ENCODE peak calls at places on chromosomes 12 and 14, in nine cellular contexts. One of them, this sample, is unnamed.
A peak's percentile ranks its signal among the peaks of the same experiment; 100 is the strongest.

GRCh38 chr12:71349950-71350349 is 89.6 kb upstream of the LGR5 start:
- DNase-seq in lower lobe of right lung: no peak
- DNase-seq in BJ: no peak
- DNase-seq in AG09309: no peak
- DNase-seq in activated B cell treated with CpG ODN at 0.5 μM for 24 hours: no peak
- DNase-seq in SK-N-SH: no peak
- DNase-seq in psoas muscle: no peak
- DNase-seq in Calu3: no peak
- DNase-seq in AG10803: no peak
- DNase-seq in this sample: no peak

GRCh38 chr14:61934385-61934784 is 172.2 kb downstream of the SNAPC1 start:
- DNase-seq in lower lobe of right lung: no peak
- DNase-seq in BJ: peak; percentile 98
- DNase-seq in AG09309: peak; percentile 97
- DNase-seq in activated B cell treated with CpG ODN at 0.5 μM for 24 hours: no peak
- DNase-seq in SK-N-SH: no peak
- DNase-seq in psoas muscle: no peak
- DNase-seq in Calu3: no peak
- DNase-seq in AG10803: peak; percentile 96
- DNase-seq in this sample: peak; percentile 27

GRCh38 chr14:62143235-62143634 is 381.0 kb downstream of the SNAPC1 start:
- DNase-seq in lower lobe of right lung: no peak
- DNase-seq in BJ: no peak
- DNase-seq in AG09309: no peak
- DNase-seq in activated B cell treated with CpG ODN at 0.5 μM for 24 hours: no peak
- DNase-seq in SK-N-SH: no peak
- DNase-seq in psoas muscle: no peak
- DNase-seq in Calu3: no peak
- DNase-seq in AG10803: peak; percentile 46
- DNase-seq in this sample: no peak

GRCh38 chr12:26953447-26953846 is 15.2 kb downstream of the FGFR1OP2 start:
- DNase-seq in lower lobe of right lung: peak; percentile 64
- DNase-seq in BJ: no peak
- DNase-seq in AG09309: no peak
- DNase-seq in activated B cell treated with CpG ODN at 0.5 μM for 24 hours: no peak
- DNase-seq in SK-N-SH: no peak
- DNase-seq in psoas muscle: no peak
- DNase-seq in Calu3: no peak
- DNase-seq in AG10803: peak; percentile 40
- DNase-seq in this sample: no peak

GRCh38 chr12:6644257-6644596 is 3.0 kb downstream of the ACRBP start:
- DNase-seq in lower lobe of right lung: no peak
- DNase-seq in BJ: no peak
- DNase-seq in AG09309: no peak
- DNase-seq in activated B cell treated with CpG ODN at 0.5 μM for 24 hours: no peak
- DNase-seq in SK-N-SH: peak; percentile 11
- DNase-seq in psoas muscle: no peak
- DNase-seq in Calu3: no peak
- DNase-seq in AG10803: no peak
- DNase-seq in this sample: no peak

GRCh38 chr14:80567905-80568512 is 356.7 kb upstream of the DIO2 start:
- DNase-seq in lower lobe of right lung: no peak
- DNase-seq in BJ: peak; percentile 7
- DNase-seq in AG09309: no peak
- DNase-seq in activated B cell treated with CpG ODN at 0.5 μM for 24 hours: no peak
- DNase-seq in SK-N-SH: no peak
- DNase-seq in psoas muscle: no peak
- DNase-seq in Calu3: peak; percentile 20
- DNase-seq in AG10803: peak; percentile 19
- DNase-seq in this sample: no peak

GRCh38 chr12:43655586-43655985 is 103.0 kb downstream of the PUS7L start:
- DNase-seq in lower lobe of right lung: no peak
- DNase-seq in BJ: no peak
- DNase-seq in AG09309: no peak
- DNase-seq in activated B cell treated with CpG ODN at 0.5 μM for 24 hours: no peak
- DNase-seq in SK-N-SH: no peak
- DNase-seq in psoas muscle: no peak
- DNase-seq in Calu3: no peak
- DNase-seq in AG10803: peak; percentile 8
- DNase-seq in this sample: no peak

GRCh38 chr12:39623919-39624318 is 4.3 kb upstream of the ABCD2 start:
- DNase-seq in lower lobe of right lung: no peak
- DNase-seq in BJ: no peak
- DNase-seq in AG09309: no peak
- DNase-seq in activated B cell treated with CpG ODN at 0.5 μM for 24 hours: no peak
- DNase-seq in SK-N-SH: no peak
- DNase-seq in psoas muscle: no peak
- DNase-seq in Calu3: no peak
- DNase-seq in AG10803: no peak
- DNase-seq in this sample: no peak

GRCh38 chr12:19034937-19035336 is 94.6 kb upstream of the PLEKHA5 start:
- DNase-seq in lower lobe of right lung: no peak
- DNase-seq in BJ: no peak
- DNase-seq in AG09309: no peak
- DNase-seq in activated B cell treated with CpG ODN at 0.5 μM for 24 hours: no peak
- DNase-seq in SK-N-SH: no peak
- DNase-seq in psoas muscle: no peak
- DNase-seq in Calu3: no peak
- DNase-seq in AG10803: no peak
- DNase-seq in this sample: no peak

GRCh38 chr12:24535334-24536019 is 413.4 kb downstream of the BCAT1 start:
- DNase-seq in lower lobe of right lung: no peak
- DNase-seq in BJ: no peak
- DNase-seq in AG09309: no peak
- DNase-seq in activated B cell treated with CpG ODN at 0.5 μM for 24 hours: no peak
- DNase-seq in SK-N-SH: no peak
- DNase-seq in psoas muscle: no peak
- DNase-seq in Calu3: no peak
- DNase-seq in AG10803: no peak
- DNase-seq in this sample: no peak

GRCh38 chr12:123533672-123534643 is at the start of gene RILPL1:
- DNase-seq in lower lobe of right lung: peak; percentile 67
- DNase-seq in BJ: no peak
- DNase-seq in AG09309: no peak
- DNase-seq in activated B cell treated with CpG ODN at 0.5 μM for 24 hours: peak; percentile 66
- DNase-seq in SK-N-SH: peak; percentile 94
- DNase-seq in psoas muscle: peak; percentile 64
- DNase-seq in Calu3: peak; percentile 68
- DNase-seq in AG10803: peak; percentile 42
- DNase-seq in this sample: no peak

GRCh38 chr12:93325855-93326254 is 51.9 kb upstream of the NUDT4 start:
- DNase-seq in lower lobe of right lung: no peak
- DNase-seq in BJ: peak; percentile 59
- DNase-seq in AG09309: no peak
- DNase-seq in activated B cell treated with CpG ODN at 0.5 μM for 24 hours: no peak
- DNase-seq in SK-N-SH: no peak
- DNase-seq in psoas muscle: no peak
- DNase-seq in Calu3: no peak
- DNase-seq in AG10803: peak; percentile 34
- DNase-seq in this sample: no peak

GRCh38 chr14:50067723-50068495 is 48.5 kb downstream of the VCPKMT start:
- DNase-seq in lower lobe of right lung: no peak
- DNase-seq in BJ: no peak
- DNase-seq in AG09309: peak; percentile 28
- DNase-seq in activated B cell treated with CpG ODN at 0.5 μM for 24 hours: no peak
- DNase-seq in SK-N-SH: no peak
- DNase-seq in psoas muscle: no peak
- DNase-seq in Calu3: peak; percentile 66
- DNase-seq in AG10803: peak; percentile 34
- DNase-seq in this sample: no peak

GRCh38 chr12:54601841-54602240 is 13.4 kb upstream of the PPP1R1A start:
- DNase-seq in lower lobe of right lung: no peak
- DNase-seq in BJ: no peak
- DNase-seq in AG09309: no peak
- DNase-seq in activated B cell treated with CpG ODN at 0.5 μM for 24 hours: no peak
- DNase-seq in SK-N-SH: no peak
- DNase-seq in psoas muscle: no peak
- DNase-seq in Calu3: no peak
- DNase-seq in AG10803: no peak
- DNase-seq in this sample: no peak

GRCh38 chr14:99242816-99243795 is 28.9 kb downstream of the BCL11B start:
- DNase-seq in lower lobe of right lung: no peak
- DNase-seq in BJ: no peak
- DNase-seq in AG09309: no peak
- DNase-seq in activated B cell treated with CpG ODN at 0.5 μM for 24 hours: no peak
- DNase-seq in SK-N-SH: no peak
- DNase-seq in psoas muscle: no peak
- DNase-seq in Calu3: no peak
- DNase-seq in AG10803: no peak
- DNase-seq in this sample: no peak

GRCh38 chr12:121061831-121062230 is 22.8 kb upstream of the OASL start:
- DNase-seq in lower lobe of right lung: no peak
- DNase-seq in BJ: no peak
- DNase-seq in AG09309: no peak
- DNase-seq in activated B cell treated with CpG ODN at 0.5 μM for 24 hours: no peak
- DNase-seq in SK-N-SH: peak; percentile 51
- DNase-seq in psoas muscle: no peak
- DNase-seq in Calu3: no peak
- DNase-seq in AG10803: peak; percentile 12
- DNase-seq in this sample: no peak

GRCh38 chr14:104016873-104017650 is 68.4 kb upstream of the ASPG start:
- DNase-seq in lower lobe of right lung: no peak
- DNase-seq in BJ: no peak
- DNase-seq in AG09309: no peak
- DNase-seq in activated B cell treated with CpG ODN at 0.5 μM for 24 hours: no peak
- DNase-seq in SK-N-SH: no peak
- DNase-seq in psoas muscle: no peak
- DNase-seq in Calu3: no peak
- DNase-seq in AG10803: no peak
- DNase-seq in this sample: no peak

GRCh38 chr14:78904094-78904493 is 733.9 kb downstream of the NRXN3 start:
- DNase-seq in lower lobe of right lung: no peak
- DNase-seq in BJ: no peak
- DNase-seq in AG09309: no peak
- DNase-seq in activated B cell treated with CpG ODN at 0.5 μM for 24 hours: no peak
- DNase-seq in SK-N-SH: no peak
- DNase-seq in psoas muscle: no peak
- DNase-seq in Calu3: no peak
- DNase-seq in AG10803: no peak
- DNase-seq in this sample: no peak

GRCh38 chr12:111084605-111085004 is 164.2 kb upstream of the MYL2 start:
- DNase-seq in lower lobe of right lung: no peak
- DNase-seq in BJ: no peak
- DNase-seq in AG09309: no peak
- DNase-seq in activated B cell treated with CpG ODN at 0.5 μM for 24 hours: no peak
- DNase-seq in SK-N-SH: no peak
- DNase-seq in psoas muscle: no peak
- DNase-seq in Calu3: no peak
- DNase-seq in AG10803: no peak
- DNase-seq in this sample: no peak

GRCh38 chr12:111085100-111085499 is 164.7 kb upstream of the MYL2 start:
- DNase-seq in lower lobe of right lung: no peak
- DNase-seq in BJ: no peak
- DNase-seq in AG09309: no peak
- DNase-seq in activated B cell treated with CpG ODN at 0.5 μM for 24 hours: no peak
- DNase-seq in SK-N-SH: no peak
- DNase-seq in psoas muscle: no peak
- DNase-seq in Calu3: no peak
- DNase-seq in AG10803: no peak
- DNase-seq in this sample: no peak

GRCh38 chr12:111089616-111090015 is 169.2 kb upstream of the MYL2 start:
- DNase-seq in lower lobe of right lung: no peak
- DNase-seq in BJ: no peak
- DNase-seq in AG09309: no peak
- DNase-seq in activated B cell treated with CpG ODN at 0.5 μM for 24 hours: no peak
- DNase-seq in SK-N-SH: no peak
- DNase-seq in psoas muscle: no peak
- DNase-seq in Calu3: no peak
- DNase-seq in AG10803: no peak
- DNase-seq in this sample: no peak

GRCh38 chr12:111091036-111091435 is 170.7 kb upstream of the MYL2 start:
- DNase-seq in lower lobe of right lung: no peak
- DNase-seq in BJ: no peak
- DNase-seq in AG09309: no peak
- DNase-seq in activated B cell treated with CpG ODN at 0.5 μM for 24 hours: no peak
- DNase-seq in SK-N-SH: no peak
- DNase-seq in psoas muscle: no peak
- DNase-seq in Calu3: no peak
- DNase-seq in AG10803: no peak
- DNase-seq in this sample: no peak

DNA sequence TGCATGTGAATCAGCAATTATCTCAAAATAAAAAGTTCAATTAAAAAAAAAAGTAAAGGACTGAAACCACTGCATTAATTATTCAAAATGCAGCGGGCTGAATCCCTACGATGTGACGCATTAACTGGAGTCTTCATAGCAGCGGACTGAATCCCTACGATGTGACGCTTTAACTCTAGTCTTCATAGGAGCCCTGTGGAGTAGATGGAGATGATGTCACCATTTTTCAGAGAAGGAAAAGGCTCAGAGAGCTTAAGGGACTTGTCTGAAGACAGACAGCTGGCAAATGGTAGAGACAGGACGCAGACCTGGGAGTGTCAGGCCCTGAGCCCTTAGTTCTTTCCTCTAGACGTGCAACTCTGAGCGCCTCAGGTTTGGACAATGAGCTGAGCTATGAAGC is 168.0 kb upstream of the MYL2 start:
- DNase-seq in lower lobe of right lung: no peak
- DNase-seq in BJ: no peak
- DNase-seq in AG09309: no peak
- DNase-seq in activated B cell treated with CpG ODN at 0.5 μM for 24 hours: no peak
- DNase-seq in SK-N-SH: no peak
- DNase-seq in psoas muscle: no peak
- DNase-seq in Calu3: no peak
- DNase-seq in AG10803: no peak
- DNase-seq in this sample: no peak
- TF ChIP-seq CTCF in lower lobe of right lung: no peak
- TF ChIP-seq CTCF in BJ: no peak
- TF ChIP-seq CTCF in AG09309: no peak
- TF ChIP-seq CTCF in activated B cell treated with CpG ODN at 0.5 μM for 24 hours: no peak
- TF ChIP-seq CTCF in SK-N-SH: no peak
- TF ChIP-seq CTCF in psoas muscle: no peak
- TF ChIP-seq CTCF in Calu3: no peak
- TF ChIP-seq CTCF in AG10803: no peak
- TF ChIP-seq CTCF in this sample: no peak

GRCh38 chr14:69260979-69261605 is 1.1 kb downstream of the GALNT16 start:
- DNase-seq in lower lobe of right lung: no peak
- DNase-seq in BJ: no peak
- DNase-seq in AG09309: no peak
- DNase-seq in activated B cell treated with CpG ODN at 0.5 μM for 24 hours: peak; percentile 52
- DNase-seq in SK-N-SH: peak; percentile 91
- DNase-seq in psoas muscle: peak; percentile 50
- DNase-seq in Calu3: peak; percentile 78
- DNase-seq in AG10803: no peak
- DNase-seq in this sample: no peak
- TF ChIP-seq CTCF in lower lobe of right lung: peak; percentile 67
- TF ChIP-seq CTCF in BJ: peak; percentile 51
- TF ChIP-seq CTCF in AG09309: peak; percentile 28
- TF ChIP-seq CTCF in activated B cell treated with CpG ODN at 0.5 μM for 24 hours: no peak
- TF ChIP-seq CTCF in SK-N-SH: peak; percentile 62
- TF ChIP-seq CTCF in psoas muscle: peak; percentile 63
- TF ChIP-seq CTCF in Calu3: peak; percentile 81
- TF ChIP-seq CTCF in AG10803: peak; percentile 28
- TF ChIP-seq CTCF in this sample: peak; percentile 31

GRCh38 chr14:37116933-37117844 is 55.2 kb downstream of the SLC25A21 start:
- DNase-seq in lower lobe of right lung: no peak
- DNase-seq in BJ: peak; percentile 26
- DNase-seq in AG09309: peak; percentile 31
- DNase-seq in activated B cell treated with CpG ODN at 0.5 μM for 24 hours: no peak
- DNase-seq in SK-N-SH: no peak
- DNase-seq in psoas muscle: no peak
- DNase-seq in Calu3: no peak
- DNase-seq in AG10803: peak; percentile 62
- DNase-seq in this sample: peak; percentile 63
- TF ChIP-seq CTCF in lower lobe of right lung: no peak
- TF ChIP-seq CTCF in BJ: peak; percentile 58
- TF ChIP-seq CTCF in AG09309: peak; percentile 67
- TF ChIP-seq CTCF in activated B cell treated with CpG ODN at 0.5 μM for 24 hours: no peak
- TF ChIP-seq CTCF in SK-N-SH: no peak
- TF ChIP-seq CTCF in psoas muscle: no peak
- TF ChIP-seq CTCF in Calu3: peak; percentile 20
- TF ChIP-seq CTCF in AG10803: peak; percentile 69
- TF ChIP-seq CTCF in this sample: peak; percentile 77

GRCh38 chr14:96895658-96896271 is 98.6 kb downstream of the VRK1 start:
- DNase-seq in lower lobe of right lung: no peak
- DNase-seq in BJ: no peak
- DNase-seq in AG09309: no peak
- DNase-seq in activated B cell treated with CpG ODN at 0.5 μM for 24 hours: no peak
- DNase-seq in SK-N-SH: no peak
- DNase-seq in psoas muscle: no peak
- DNase-seq in Calu3: no peak
- DNase-seq in AG10803: no peak
- DNase-seq in this sample: no peak
- TF ChIP-seq CTCF in lower lobe of right lung: no peak
- TF ChIP-seq CTCF in BJ: no peak
- TF ChIP-seq CTCF in AG09309: no peak
- TF ChIP-seq CTCF in activated B cell treated with CpG ODN at 0.5 μM for 24 hours: no peak
- TF ChIP-seq CTCF in SK-N-SH: no peak
- TF ChIP-seq CTCF in psoas muscle: no peak
- TF ChIP-seq CTCF in Calu3: no peak
- TF ChIP-seq CTCF in AG10803: no peak
- TF ChIP-seq CTCF in this sample: no peak